ENCODE peak calls at places on chromosomes 13 and 19, in nine cellular contexts. G is Peyer's patch; J is right lobe of liver; T is IMR-90; Q is CD8-positive, alpha-beta T cell; S is astrocyte of the spinal cord; Y is astrocyte of the cerebellum; I is HFF-Myc; R is GM23338. V is an unnamed sample.
A peak's percentile ranks its signal among the peaks of the same experiment; 100 is the strongest.

GRCh38 chr19:6690160-6690885 is 20.4 kb upstream of the TNFSF14 start:
- DNase-seq in G (no peak), J (peak; percentile 16), T (no peak), Q (no peak), S (no peak), Y (no peak), I (no peak), R (no peak), V (no peak)

GRCh38 chr19:2289714-2290435 is 7.9 kb upstream of the PEAK3 start:
- DNase-seq in G (peak; percentile 84), J (peak; percentile 52), T (no peak), Q (peak; percentile 88), S (no peak), Y (no peak), I (no peak), R (peak; percentile 62), V (no peak)

GRCh38 chr13:105365831-105366230 is 1169.6 kb downstream of the EFNB2 start:
- DNase-seq in G (no peak), J (no peak), T (no peak), Q (no peak), S (no peak), Y (no peak), I (no peak), R (no peak), V (no peak)

GRCh38 chr19:29804493-29804892 is 7.3 kb upstream of the CCNE1 start:
- DNase-seq in G (no peak), J (no peak), T (no peak), Q (no peak), S (no peak), Y (no peak), I (no peak), R (no peak), V (no peak)

GRCh38 chr13:50724913-50725312 is 118.6 kb downstream of the DLEU7 start:
- DNase-seq in G (no peak), J (no peak), T (no peak), Q (no peak), S (no peak), Y (no peak), I (no peak), R (no peak), V (no peak)

GRCh38 chr13:59659981-59660380 is 503.7 kb downstream of the DIAPH3 start:
- DNase-seq in G (no peak), J (no peak), T (no peak), Q (no peak), S (no peak), Y (no peak), I (no peak), R (no peak), V (no peak)

GRCh38 chr13:33633701-33634525 is 184.0 kb upstream of the RFC3 start:
- DNase-seq in G (no peak), J (no peak), T (peak; percentile 40), Q (no peak), S (peak; percentile 22), Y (no peak), I (no peak), R (no peak), V (peak; percentile 48)

GRCh38 chr13:93147293-93147645 is 79.3 kb upstream of the GPC6 start:
- DNase-seq in G (no peak), J (no peak), T (no peak), Q (no peak), S (no peak), Y (no peak), I (no peak), R (no peak), V (no peak)

GRCh38 chr13:44011036-44011435 is 131.3 kb downstream of the LACC1 start:
- DNase-seq in G (no peak), J (no peak), T (no peak), Q (no peak), S (no peak), Y (no peak), I (no peak), R (no peak), V (no peak)

GRCh38 chr19:584240-585001 is 5.3 kb upstream of the HCN2 start:
- DNase-seq in G (peak; percentile 33), J (peak; percentile 44), T (peak; percentile 27), Q (peak; percentile 83), S (peak; percentile 47), Y (no peak), I (no peak), R (peak; percentile 81), V (peak; percentile 61)

GRCh38 chr19:39871886-39872866 is 26.0 kb upstream of the FBL start:
- DNase-seq in G (no peak), J (no peak), T (no peak), Q (no peak), S (no peak), Y (no peak), I (no peak), R (no peak), V (no peak)

DNA sequence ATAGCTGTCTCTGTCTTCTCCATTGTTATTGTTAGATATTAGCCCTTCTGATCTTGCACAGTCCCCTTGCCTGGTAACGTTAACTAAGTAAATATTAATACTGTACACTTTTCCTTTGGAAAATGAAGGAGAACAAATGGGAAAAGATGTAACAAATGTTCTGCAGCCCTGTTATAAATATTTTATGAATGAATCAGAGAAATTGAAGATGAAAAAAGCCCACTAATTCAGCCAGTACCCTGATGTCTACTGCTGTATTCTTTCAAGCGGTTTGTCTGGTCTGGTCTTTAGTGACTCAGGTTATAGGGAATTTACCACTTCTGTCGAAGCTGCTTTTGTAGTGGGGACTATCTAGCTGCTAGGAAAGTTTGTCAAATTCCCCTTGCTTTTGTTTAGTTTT is 121.0 kb downstream of the COG6 start:
- DNase-seq in G (no peak), J (no peak), T (peak; percentile 88), Q (no peak), S (peak; percentile 91), Y (peak; percentile 84), I (peak; percentile 43), R (no peak), V (peak; percentile 95)
- H3K4me3 ChIP-seq in G (no peak overlapping the region), J (no peak overlapping the region), T (no peak overlapping the region), Q (no peak overlapping the region), S (no peak overlapping the region), Y (no peak overlapping the region), I (no peak overlapping the region), R (no peak overlapping the region), V (no peak overlapping the region)

GRCh38 chr19:23403581-23404324 is 8.5 kb upstream of the ZNF91 start:
- DNase-seq in G (no peak), J (no peak), T (no peak), Q (no peak), S (no peak), Y (no peak), I (no peak), R (peak; percentile 55), V (no peak)
- TF ChIP-seq CTCF in G (peak; percentile 87), J (no peak), T (no peak), Q (no peak), S (no peak), Y (no peak), I (no peak), R (peak; percentile 25), V (no peak)

DNA sequence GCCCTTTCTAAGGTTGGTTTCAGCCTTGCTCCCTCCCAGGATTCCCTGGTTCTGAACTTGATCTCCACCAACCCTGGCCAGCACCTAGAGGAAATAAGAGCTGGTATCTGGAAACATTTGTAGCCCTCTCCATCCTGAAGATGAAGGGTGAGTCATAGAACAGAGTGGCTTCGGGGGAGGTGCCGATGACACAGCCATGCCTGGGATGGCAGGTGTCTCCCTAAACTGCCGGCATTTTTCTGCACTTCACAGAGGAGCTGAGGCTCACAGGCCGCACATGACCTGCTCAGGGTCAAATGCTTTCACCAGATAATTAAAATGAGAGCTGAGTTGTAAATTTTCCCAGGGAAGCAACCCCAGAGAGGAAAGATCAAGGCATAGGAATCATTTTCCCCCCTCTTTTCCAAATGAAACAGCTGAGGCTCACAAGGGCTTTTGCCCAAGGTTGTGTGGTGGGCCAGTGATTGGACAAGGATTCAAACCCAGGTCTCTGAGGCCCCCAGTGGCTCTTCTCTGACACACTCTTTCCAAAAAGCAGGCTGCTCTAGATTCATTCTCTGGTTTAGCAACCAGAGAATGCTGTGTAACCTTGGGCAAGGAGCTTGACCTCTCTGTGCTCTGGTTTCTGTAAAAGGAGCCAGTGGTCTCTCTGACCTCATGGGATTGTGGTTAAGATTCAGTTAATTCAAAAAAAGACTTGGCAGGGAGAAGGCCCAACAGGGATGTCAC is 1.2 kb upstream of the SLC25A42 start:
- DNase-seq in G (no peak), J (no peak), T (peak; percentile 63), Q (no peak), S (peak; percentile 30), Y (no peak), I (peak; percentile 51), R (peak; percentile 46), V (no peak)
- H3K4me3 ChIP-seq in G (peak overlapping the region; percentile 92), J (peak overlapping the region; percentile 32), T (peak overlapping the region; percentile 50), Q (peak overlapping the region; percentile 54), S (no peak overlapping the region), Y (peak overlapping the region; percentile 71), I (no peak overlapping the region), R (peak overlapping the region; percentile 58), V (no peak overlapping the region)

GRCh38 chr13:112012004-112012704 is 54.8 kb upstream of the SOX1 start:
- DNase-seq in G (no peak), J (no peak), T (no peak), Q (no peak), S (no peak), Y (no peak), I (no peak), R (peak; percentile 13), V (no peak)
- TF ChIP-seq CTCF in G (no peak), J (no peak), T (no peak), Q (no peak), S (no peak), Y (no peak), I (no peak), R (no peak), V (no peak)

DNA sequence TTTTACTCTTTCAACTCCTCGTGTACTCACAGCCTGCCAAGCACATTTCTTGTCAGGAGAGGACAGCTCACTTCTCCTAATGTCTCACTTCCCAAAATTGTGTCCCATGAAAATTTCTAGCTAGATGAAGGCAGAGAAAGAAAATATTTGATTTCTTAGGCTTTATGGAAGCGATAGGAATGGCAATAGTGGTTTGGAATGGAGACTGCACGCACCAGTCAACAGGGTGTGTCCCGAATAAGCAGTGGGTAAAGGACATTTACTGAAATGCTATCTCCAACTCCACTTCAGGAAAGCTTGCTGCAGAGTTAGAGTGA is 321 bp upstream of the ZNF222 start:
- DNase-seq in G (no peak), J (no peak), T (no peak), Q (no peak), S (no peak), Y (no peak), I (no peak), R (no peak), V (no peak)
- H3K4me3 ChIP-seq in G (peak overlapping the region; percentile 61), J (peak overlapping the region; percentile 68), T (peak overlapping the region; percentile 79), Q (peak overlapping the region; percentile 92), S (peak overlapping the region; percentile 70), Y (peak overlapping the region; percentile 89), I (peak overlapping the region; percentile 75), R (peak overlapping the region; percentile 67), V (peak overlapping the region; percentile 78)

V was measured in cardiac fibroblast.